ENCODE peak calls at places on chromosomes 7 and 10, in eight cellular contexts. N is GM12891; B is SK-N-MC; G is naive thymus-derived CD8-positive, alpha-beta T cell; K is EH; T is stimulated activated CD4-positive, alpha-beta T cell treated with anti-CD3 and anti-CD28 coated beads, Interleukin-1b, Interleukin-23, amount 100 ng/mL, for 1 hour; S is ascending aorta; C is IMR-90. D is an unnamed sample.

GRCh38 chr7:84021292-84021898 is 173.2 kb downstream of the SEMA3A start:
- DNase-seq in C (peak), G (no peak), S (no peak), B (no peak), T (no peak), K (peak), N (no peak), D (no peak)

GRCh38 chr7:38020134-38020533 is 99.7 kb downstream of the EPDR1 start:
- DNase-seq in K (no peak), B (no peak), T (no peak), G (no peak), C (no peak), N (no peak), S (no peak), D (no peak)

GRCh38 chr10:72567884-72568283 is 58.0 kb downstream of the MICU1 start:
- DNase-seq in K (no peak), S (no peak), T (no peak), C (no peak), B (no peak), G (no peak), N (no peak), D (no peak)

GRCh38 chr7:17147409-17147808 is 151.0 kb upstream of the AHR start:
- DNase-seq in N (no peak), G (no peak), S (no peak), T (no peak), C (no peak), B (no peak), K (peak), D (no peak)

GRCh38 chr7:106031271-106032029 is 68.4 kb downstream of the CDHR3 start:
- DNase-seq in G (no peak), N (no peak), K (peak), T (no peak), B (peak), C (no peak), S (no peak), D (no peak)

GRCh38 chr7:66921396-66921917 is 432 bp downstream of the TMEM248 start:
- DNase-seq in K (peak), S (no peak), N (no peak), C (peak), G (no peak), B (no peak), T (no peak), D (no peak)

GRCh38 chr10:73586583-73586984 is 4.6 kb downstream of the USP54 start:
- DNase-seq in T (no peak), C (peak), S (no peak), G (no peak), N (no peak), B (no peak), K (peak), D (peak)

GRCh38 chr10:75358835-75359421 is 42.6 kb downstream of the ZNF503 start:
- DNase-seq in K (peak), C (peak), S (no peak), N (no peak), B (no peak), T (no peak), G (no peak), D (no peak)

GRCh38 chr7:15305002-15305600 is 256.7 kb downstream of the AGMO start:
- DNase-seq in C (peak), G (no peak), N (no peak), T (no peak), S (no peak), B (no peak), K (peak), D (no peak)

GRCh38 chr7:6273380-6273837 is 985 bp upstream of the CYTH3 start:
- DNase-seq in K (no peak), G (no peak), N (no peak), S (no peak), C (no peak), B (no peak), T (no peak), D (no peak)

GRCh38 chr10:108784534-108784933 is 1138.8 kb downstream of the XPNPEP1 start:
- DNase-seq in T (no peak), B (no peak), G (no peak), N (no peak), K (no peak), S (no peak), C (no peak), D (no peak)

GRCh38 chr7:75650671-75651070 is 88.1 kb downstream of the HIP1 start:
- DNase-seq in S (peak), G (no peak), C (no peak), N (no peak), B (no peak), K (peak), T (no peak), D (peak)

GRCh38 chr7:96287168-96287567 is 34.7 kb downstream of the SLC25A13 start:
- DNase-seq in C (no peak), T (no peak), S (no peak), G (no peak), N (no peak), B (no peak), K (no peak), D (no peak)

GRCh38 chr10:68869623-68870022 is 31.5 kb upstream of the DDX50 start:
- DNase-seq in G (no peak), N (no peak), K (no peak), C (no peak), B (no peak), T (no peak), S (no peak), D (no peak)

GRCh38 chr10:125102216-125102615 is 58.1 kb downstream of the CTBP2 start:
- DNase-seq in T (no peak), N (no peak), C (peak), B (no peak), S (no peak), K (peak), G (no peak), D (no peak)

GRCh38 chr10:21441625-21442024 is 83.9 kb downstream of the SKIDA1 start:
- DNase-seq in K (no peak), B (no peak), G (no peak), S (no peak), C (no peak), N (no peak), T (no peak), D (no peak)

GRCh38 chr7:36131026-36131425 is 22.0 kb upstream of the EEPD1 start:
- DNase-seq in N (no peak), T (no peak), S (no peak), G (no peak), C (peak), K (no peak), B (no peak), D (no peak)

GRCh38 chr7:45938626-45939302 is 17.7 kb upstream of the IGFBP3 start:
- DNase-seq in K (no peak), N (no peak), B (no peak), T (no peak), G (no peak), C (no peak), S (no peak), D (no peak)

GRCh38 chr7:120933475-120933874 is 17.1 kb upstream of the ING3 start:
- DNase-seq in N (no peak), G (no peak), K (no peak), C (no peak), S (no peak), B (no peak), T (no peak), D (no peak)

GRCh38 chr10:23174075-23174973 is 17.8 kb upstream of the PTF1A start:
- DNase-seq in B (no peak), S (no peak), T (no peak), C (no peak), K (no peak), N (no peak), G (no peak), D (no peak)

GRCh38 chr7:129781856-129782256 is 170.3 kb downstream of the NRF1 start:
- DNase-seq in K (no peak), N (no peak), T (no peak), B (no peak), S (no peak), G (no peak), C (no peak), D (no peak)

GRCh38 chr10:14184841-14185500 is 145.8 kb downstream of the FRMD4A start:
- DNase-seq in G (no peak), N (peak), T (no peak), B (peak), K (no peak), S (no peak), C (peak), D (no peak)

GRCh38 chr10:120474956-120475355 is 17.9 kb downstream of the PLPP4 start:
- DNase-seq in N (no peak), K (no peak), B (no peak), G (no peak), S (no peak), T (no peak), C (no peak), D (no peak)

GRCh38 chr7:150972094-150972493 is 6.0 kb downstream of the KCNH2 start:
- DNase-seq in N (no peak), B (no peak), G (no peak), T (no peak), C (peak), K (no peak), S (no peak), D (no peak)

GRCh38 chr10:51879238-51879637 is 179.8 kb upstream of the CSTF2T start:
- DNase-seq in C (peak), K (peak), G (no peak), S (peak), T (no peak), N (no peak), B (no peak), D (peak)

GRCh38 chr7:151426486-151426905 is 13.4 kb downstream of the CRYGN start:
- DNase-seq in T (no peak), B (no peak), K (peak), G (no peak), S (no peak), C (peak), N (no peak), D (peak)

D was measured in thoracic aorta.